ENCODE peak calls at places on chromosomes 5 and 9, in eight cellular contexts. N is aorta, B is IMR-90, K is RWPE2, L is foreskin fibroblast, V is AG04450, I is OCI-LY7, O is lower lobe of right lung. E is an unnamed sample.

GRCh38 chr9:125906144-125906543 is 159.0 kb downstream of the PBX3 start:
- DNase-seq in O (no peak), N (no peak), K (no peak), L (peak), V (peak), I (no peak), B (peak), E (peak)

GRCh38 chr9:3342159-3342777 is 183.5 kb downstream of the RFX3 start:
- DNase-seq in N (no peak), I (no peak), L (peak), V (no peak), B (peak), O (no peak), K (no peak), E (no peak)

GRCh38 chr9:108397286-108397685 is 458.5 kb downstream of the ACTL7B start:
- DNase-seq in N (no peak), V (no peak), K (no peak), L (peak), B (no peak), I (no peak), O (no peak), E (no peak)

GRCh38 chr5:9774472-9775079 is 144.4 kb upstream of the TAS2R1 start:
- DNase-seq in V (peak), O (no peak), I (no peak), B (peak), N (no peak), K (no peak), L (peak), E (peak)

GRCh38 chr5:102731704-102732103 is 23.4 kb upstream of the PAM start:
- DNase-seq in L (no peak), N (no peak), B (no peak), K (no peak), V (no peak), O (no peak), I (no peak), E (no peak)

GRCh38 chr5:2750026-2750757 is 1.3 kb downstream of the IRX2 start:
- DNase-seq in I (no peak), O (peak), N (no peak), L (peak), K (no peak), V (no peak), B (no peak), E (no peak)

GRCh38 chr5:148386041-148386440 is 2.3 kb downstream of the FBXO38 start:
- DNase-seq in V (no peak), O (no peak), N (no peak), K (no peak), B (no peak), L (peak), I (no peak), E (no peak)

GRCh38 chr5:168304349-168304748 is 12.9 kb downstream of the WWC1 start:
- DNase-seq in L (no peak), N (no peak), I (no peak), B (no peak), K (no peak), V (no peak), O (no peak), E (no peak)

GRCh38 chr9:125626187-125626586 is 80.8 kb downstream of the MAPKAP1 start:
- DNase-seq in V (peak), O (no peak), I (no peak), B (peak), L (no peak), N (no peak), K (no peak), E (no peak)

GRCh38 chr9:126031116-126031515 is 283.9 kb downstream of the PBX3 start:
- DNase-seq in K (no peak), B (no peak), O (no peak), L (no peak), V (no peak), I (no peak), N (peak), E (no peak)

GRCh38 chr5:143011621-143012020 is 241.4 kb downstream of the ARHGAP26 start:
- DNase-seq in V (no peak), N (no peak), B (peak), O (no peak), I (no peak), L (no peak), K (no peak), E (peak)

GRCh38 chr9:117714282-117714681 is 10.1 kb downstream of the TLR4 start:
- DNase-seq in K (no peak), V (no peak), I (no peak), N (peak), O (no peak), B (no peak), L (no peak), E (no peak)

GRCh38 chr5:170111088-170111796 is 5.5 kb downstream of the FOXI1 start:
- DNase-seq in I (no peak), O (no peak), L (no peak), K (no peak), N (no peak), V (no peak), B (no peak), E (no peak)

GRCh38 chr9:120578614-120579013 is 1.4 kb downstream of the CDK5RAP2 start:
- DNase-seq in V (no peak), L (no peak), I (no peak), K (no peak), O (no peak), B (no peak), N (no peak), E (no peak)

GRCh38 chr5:91266184-91266705 is 116.9 kb downstream of the ARRDC3 start:
- DNase-seq in V (no peak), I (no peak), N (no peak), K (no peak), O (no peak), L (peak), B (peak), E (peak)

GRCh38 chr5:98700730-98701129 is 72.7 kb upstream of the RGMB start:
- DNase-seq in N (no peak), V (no peak), L (no peak), B (no peak), I (no peak), K (no peak), O (no peak), E (no peak)

GRCh38 chr5:62596691-62597090 is 18.1 kb downstream of the LRRC70 start:
- DNase-seq in V (no peak), K (no peak), O (no peak), L (peak), N (no peak), B (peak), I (no peak), E (no peak)

GRCh38 chr5:74201334-74202081 is 439.0 kb downstream of the ENC1 start:
- DNase-seq in L (no peak), V (no peak), B (peak), K (no peak), I (no peak), N (no peak), O (no peak), E (peak)

GRCh38 chr5:74199436-74200210 is 440.9 kb downstream of the ENC1 start:
- DNase-seq in I (no peak), O (no peak), V (no peak), L (peak), N (no peak), K (no peak), B (peak), E (no peak)

GRCh38 chr5:74198156-74198555 is 442.4 kb downstream of the ENC1 start:
- DNase-seq in V (no peak), B (no peak), I (no peak), K (no peak), N (no peak), O (no peak), L (no peak), E (no peak)

GRCh38 chr5:74199005-74199404 is 441.5 kb downstream of the ENC1 start:
- DNase-seq in K (no peak), N (no peak), O (no peak), B (peak), I (no peak), L (no peak), V (no peak), E (no peak)

DNA sequence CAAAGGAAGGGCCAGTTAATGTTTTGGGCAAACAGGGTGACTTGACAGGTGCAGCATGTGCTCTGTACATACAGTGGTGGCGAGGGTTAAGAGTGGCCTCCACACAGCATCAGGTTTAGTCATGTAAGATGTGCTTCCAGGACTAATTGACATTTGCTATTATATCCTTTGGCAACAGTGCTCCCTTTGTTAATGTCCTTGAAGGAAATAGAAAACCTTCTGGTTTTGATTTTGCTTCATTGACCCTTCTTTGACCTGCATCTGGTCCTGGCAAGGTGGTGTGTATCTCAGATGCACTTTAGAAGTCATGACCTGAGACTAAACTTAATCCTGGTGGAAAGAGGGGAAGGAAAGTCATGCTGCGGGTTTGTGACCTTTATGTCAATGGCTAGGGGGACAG is 440.0 kb downstream of the ENC1 start:
- DNase-seq in B (no peak), L (no peak), I (no peak), N (no peak), O (no peak), V (no peak), K (no peak), E (no peak)
- H3K4me3 ChIP-seq in B (no peak), L (no peak), I (no peak), N (no peak), O (no peak), V (no peak), K (no peak), E (no peak)

GRCh38 chr5:54249210-54250028 is 61.0 kb downstream of the ARL15 start:
- DNase-seq in I (peak), N (no peak), K (no peak), B (peak), V (no peak), O (peak), L (no peak), E (no peak)

GRCh38 chr5:54257366-54258118 is 52.8 kb downstream of the ARL15 start:
- DNase-seq in I (no peak), O (no peak), N (no peak), L (no peak), B (peak), K (no peak), V (no peak), E (no peak)

GRCh38 chr5:54259090-54259489 is 51.3 kb downstream of the ARL15 start:
- DNase-seq in V (no peak), K (no peak), N (no peak), I (no peak), B (peak), O (no peak), L (peak), E (no peak)

GRCh38 chr5:54251981-54252380 is 58.4 kb downstream of the ARL15 start:
- DNase-seq in O (no peak), L (no peak), K (no peak), B (peak), I (no peak), V (no peak), N (no peak), E (no peak)

GRCh38 chr5:54254482-54255198 is 55.7 kb downstream of the ARL15 start:
- DNase-seq in V (no peak), B (no peak), K (no peak), I (peak), N (no peak), L (no peak), O (no peak), E (no peak)
- H3K4me3 ChIP-seq in V (no peak), B (no peak), K (no peak), I (no peak), N (peak), L (no peak), O (no peak), E (no peak)

GRCh38 chr9:36744678-36745077 is 172.0 kb downstream of the MELK start:
- DNase-seq in N (no peak), V (no peak), K (no peak), I (no peak), L (no peak), B (no peak), O (no peak), E (no peak)
- H3K4me3 ChIP-seq in N (no peak), V (no peak), K (no peak), I (no peak), L (no peak), B (no peak), O (no peak), E (no peak)

GRCh38 chr5:159104759-159105317 is 5.1 kb upstream of the EBF1 start:
- DNase-seq in I (no peak), L (no peak), V (no peak), N (no peak), B (no peak), O (no peak), K (no peak), E (no peak)
- H3K4me3 ChIP-seq in I (no peak), L (no peak), V (no peak), N (no peak), B (no peak), O (no peak), K (no peak), E (peak)

DNA sequence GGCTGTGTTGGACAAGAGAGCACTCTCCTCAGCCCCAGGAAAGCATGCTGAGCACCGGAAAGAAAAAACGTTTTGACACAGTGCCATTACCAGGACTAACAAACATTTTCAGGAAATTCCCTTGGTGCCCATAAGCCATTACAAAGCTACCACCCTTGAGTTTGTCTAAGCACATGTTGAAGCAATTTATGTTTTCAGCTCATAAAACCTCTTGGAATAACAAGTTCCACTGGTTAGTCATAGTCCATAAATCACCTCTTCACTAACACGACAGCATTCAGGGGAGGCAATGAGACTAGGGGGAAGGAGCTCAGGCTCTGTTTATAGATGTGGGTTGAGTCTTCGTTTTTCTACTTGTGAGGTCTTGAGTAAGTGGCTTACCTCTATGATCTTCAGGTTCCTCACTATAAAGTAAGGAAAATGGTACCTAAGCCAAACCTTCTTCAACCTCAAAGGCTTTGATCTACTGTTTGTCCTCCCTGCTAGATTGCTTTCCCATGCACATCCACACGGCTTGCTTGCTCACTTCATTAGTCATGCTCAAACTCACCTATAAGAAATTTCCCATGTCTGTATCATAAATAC is 65.4 kb downstream of the DRD1 start:
- DNase-seq in N (no peak), I (no peak), K (no peak), O (no peak), B (peak), L (no peak), V (peak), E (peak)
- H3K4me3 ChIP-seq in N (no peak), I (no peak), K (no peak), O (no peak), B (no peak), L (no peak), V (no peak), E (no peak)

GRCh38 chr5:109407913-109408312 is 1.9 kb downstream of the PJA2 start:
- DNase-seq in O (no peak), V (no peak), K (no peak), B (no peak), N (no peak), I (peak), L (no peak), E (no peak)
- H3K4me3 ChIP-seq in O (peak), V (peak), K (peak), B (peak), N (peak), I (peak), L (peak), E (peak)

GRCh38 chr9:33080534-33080933 is 4.1 kb upstream of the SMU1 start:
- DNase-seq in N (no peak), L (no peak), K (no peak), O (no peak), V (no peak), B (no peak), I (no peak), E (no peak)
- H3K4me3 ChIP-seq in N (no peak), L (no peak), K (peak), O (no peak), V (no peak), B (no peak), I (peak), E (peak)

DNA sequence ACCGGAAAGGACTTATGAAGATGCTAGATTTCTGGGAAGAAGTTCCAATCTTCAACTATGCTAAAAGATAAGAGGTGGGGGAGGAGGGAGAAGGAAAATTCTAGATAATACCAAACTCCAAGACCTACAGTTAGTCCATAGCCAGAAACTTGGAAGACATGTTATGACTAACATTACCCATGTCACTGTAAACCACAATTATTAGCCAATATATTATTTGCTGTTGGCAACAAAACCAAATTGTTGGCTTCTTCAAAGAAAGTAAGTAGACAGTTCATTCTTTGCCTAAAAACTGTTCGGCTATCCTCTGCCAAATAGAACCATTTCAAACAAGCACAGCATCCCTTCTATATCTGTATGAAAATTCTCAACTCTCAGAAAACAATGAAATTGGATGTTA is 25.1 kb downstream of the PRLR start:
- DNase-seq in K (no peak), V (no peak), B (no peak), L (no peak), N (no peak), I (no peak), O (no peak), E (no peak)
- H3K4me3 ChIP-seq in K (no peak), V (no peak), B (no peak), L (no peak), N (no peak), I (no peak), O (no peak), E (no peak)

GRCh38 chr9:132211570-132211969 is 49.7 kb downstream of the NTNG2 start:
- DNase-seq in L (no peak), I (no peak), O (no peak), B (no peak), K (no peak), N (no peak), V (no peak), E (no peak)

GRCh38 chr9:132207187-132207586 is 45.3 kb downstream of the NTNG2 start:
- DNase-seq in V (no peak), I (no peak), N (no peak), K (no peak), L (no peak), B (no peak), O (no peak), E (no peak)

GRCh38 chr9:132207839-132208615 is 46.2 kb downstream of the NTNG2 start:
- DNase-seq in O (no peak), L (no peak), B (no peak), K (no peak), N (no peak), I (no peak), V (no peak), E (no peak)

GRCh38 chr9:132210472-132211145 is 48.8 kb downstream of the NTNG2 start:
- DNase-seq in I (no peak), N (no peak), V (peak), K (no peak), B (peak), O (no peak), L (no peak), E (no peak)

GRCh38 chr9:132209263-132209662 is 47.4 kb downstream of the NTNG2 start:
- DNase-seq in B (no peak), I (no peak), N (no peak), K (no peak), L (no peak), V (no peak), O (no peak), E (no peak)
- H3K4me3 ChIP-seq in B (no peak), I (no peak), N (no peak), K (no peak), L (no peak), V (no peak), O (no peak), E (no peak)